ENCODE peak calls at places on chromosomes 1 and 21, in nine cellular contexts. H, V, F, A, B, K, D, U and C are unnamed samples.

GRCh38 chr1:94422115-94422820 is 4.1 kb downstream of the ABCD3 start:
- DNase-seq in H (peak), V (peak), F (no peak), A (no peak), B (no peak), K (no peak), D (no peak), U (no peak), C (no peak)

GRCh38 chr21:36257657-36258056 is 62.3 kb upstream of the MORC3 start:
- DNase-seq in H (no peak), V (no peak), F (no peak), A (no peak), B (no peak), K (no peak), D (no peak), U (no peak), C (no peak)

GRCh38 chr21:29164330-29164942 is 34.0 kb downstream of the MAP3K7CL start:
- DNase-seq in H (peak), V (peak), F (no peak), A (no peak), B (peak), K (peak), D (no peak), U (peak), C (no peak)

GRCh38 chr1:30374400-30375070 is 348.9 kb downstream of the MATN1 start:
- DNase-seq in H (no peak), V (no peak), F (no peak), A (no peak), B (no peak), K (no peak), D (no peak), U (no peak), C (no peak)

GRCh38 chr1:18794066-18794465 is 65.4 kb downstream of the TAS1R2 start:
- DNase-seq in H (no peak), V (no peak), F (no peak), A (no peak), B (no peak), K (no peak), D (no peak), U (no peak), C (no peak)

GRCh38 chr1:167229719-167230385 is 9.2 kb downstream of the POU2F1 start:
- DNase-seq in H (no peak), V (no peak), F (no peak), A (no peak), B (no peak), K (no peak), D (no peak), U (no peak), C (no peak)

GRCh38 chr1:26066857-26067256 is 573 bp downstream of the TRIM63 start:
- DNase-seq in H (no peak), V (no peak), F (no peak), A (peak), B (no peak), K (no peak), D (peak), U (no peak), C (no peak)

GRCh38 chr1:173478099-173478555 is 992 bp downstream of the PRDX6 start:
- DNase-seq in H (peak), V (peak), F (no peak), A (peak), B (no peak), K (peak), D (peak), U (peak), C (peak)

GRCh38 chr1:213374369-213374768 is 323.3 kb downstream of the RPS6KC1 start:
- DNase-seq in H (peak), V (peak), F (peak), A (no peak), B (peak), K (peak), D (peak), U (peak), C (peak)

GRCh38 chr1:85571181-85571540 is 9.4 kb upstream of the CCN1 start:
- DNase-seq in H (peak), V (no peak), F (no peak), A (no peak), B (no peak), K (no peak), D (no peak), U (no peak), C (no peak)

GRCh38 chr1:11394592-11395229 is 84.2 kb upstream of the DISP3 start:
- DNase-seq in H (no peak), V (no peak), F (no peak), A (no peak), B (no peak), K (no peak), D (no peak), U (no peak), C (no peak)
- TF ChIP-seq CTCF in H (no peak), V (no peak), F (no peak), A (no peak), B (no peak), K (no peak), D (no peak), U (no peak), C (no peak)

DNA sequence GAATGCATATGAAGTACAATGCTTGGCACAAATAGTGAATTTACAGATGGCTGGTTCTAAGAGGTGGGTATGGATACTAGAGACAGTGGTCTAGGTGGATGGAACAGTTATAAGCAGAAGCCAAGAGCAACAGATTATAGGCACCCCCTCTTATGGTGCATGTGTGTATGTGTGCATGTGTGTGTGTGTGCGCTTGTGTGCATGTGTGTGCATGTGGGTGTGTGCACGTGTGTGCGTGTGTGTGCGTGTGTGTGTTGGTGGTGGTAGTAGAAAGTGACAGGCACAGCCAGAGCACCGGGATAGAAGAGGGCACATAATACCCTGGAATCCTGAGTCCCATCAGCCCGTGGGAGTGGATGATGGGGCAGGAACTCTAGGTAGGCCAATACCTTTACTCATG is 1.3 kb downstream of the NCMAP start:
- DNase-seq in H (no peak), V (no peak), F (no peak), A (no peak), B (no peak), K (no peak), D (no peak), U (no peak), C (no peak)
- TF ChIP-seq CTCF in H (no peak), V (no peak), F (no peak), A (no peak), B (no peak), K (no peak), D (no peak), U (no peak), C (no peak)

GRCh38 chr1:232598837-232599177 is 31.1 kb downstream of the SIPA1L2 start:
- DNase-seq in H (no peak), V (no peak), F (no peak), A (no peak), B (no peak), K (no peak), D (no peak), U (no peak), C (no peak)

GRCh38 chr1:232598133-232598532 is 31.8 kb downstream of the SIPA1L2 start:
- DNase-seq in H (no peak), V (no peak), F (no peak), A (no peak), B (no peak), K (no peak), D (no peak), U (no peak), C (no peak)

GRCh38 chr1:232600430-232601258 is 29.3 kb downstream of the SIPA1L2 start:
- DNase-seq in H (peak), V (no peak), F (no peak), A (no peak), B (peak), K (no peak), D (no peak), U (no peak), C (no peak)

GRCh38 chr1:232599178-232600041 is 30.5 kb downstream of the SIPA1L2 start:
- DNase-seq in H (no peak), V (no peak), F (no peak), A (no peak), B (peak), K (no peak), D (no peak), U (no peak), C (no peak)

GRCh38 chr1:232602622-232603021 is 27.3 kb downstream of the SIPA1L2 start:
- DNase-seq in H (no peak), V (no peak), F (no peak), A (no peak), B (peak), K (no peak), D (no peak), U (no peak), C (no peak)
- TF ChIP-seq CTCF in H (no peak), V (peak), F (peak), A (no peak), B (peak), K (peak), D (no peak), U (peak), C (no peak)

GRCh38 chr1:206954616-206955342 is 8.5 kb upstream of the PIGR start:
- DNase-seq in H (no peak), V (no peak), F (no peak), A (no peak), B (no peak), K (no peak), D (no peak), U (no peak), C (no peak)

GRCh38 chr1:206953626-206954025 is 7.4 kb upstream of the PIGR start:
- DNase-seq in H (no peak), V (no peak), F (no peak), A (no peak), B (no peak), K (no peak), D (no peak), U (no peak), C (no peak)

GRCh38 chr1:206951318-206952105 is 5.2 kb upstream of the PIGR start:
- DNase-seq in H (no peak), V (no peak), F (no peak), A (no peak), B (no peak), K (no peak), D (no peak), U (no peak), C (no peak)

GRCh38 chr1:206952182-206952581 is 5.9 kb upstream of the PIGR start:
- DNase-seq in H (peak), V (no peak), F (no peak), A (no peak), B (no peak), K (no peak), D (no peak), U (no peak), C (no peak)

GRCh38 chr1:206953126-206953525 is 6.9 kb upstream of the PIGR start:
- DNase-seq in H (no peak), V (no peak), F (no peak), A (no peak), B (no peak), K (no peak), D (no peak), U (no peak), C (no peak)
- TF ChIP-seq CTCF in H (no peak), V (no peak), F (no peak), A (no peak), B (no peak), K (no peak), D (no peak), U (no peak), C (no peak)

GRCh38 chr1:20115479-20115878 is 3.9 kb downstream of the PLA2G2D start:
- DNase-seq in H (no peak), V (no peak), F (no peak), A (no peak), B (no peak), K (no peak), D (no peak), U (no peak), C (no peak)
- TF ChIP-seq CTCF in H (no peak), V (no peak), F (no peak), A (no peak), B (peak), K (no peak), D (no peak), U (peak), C (no peak)

DNA sequence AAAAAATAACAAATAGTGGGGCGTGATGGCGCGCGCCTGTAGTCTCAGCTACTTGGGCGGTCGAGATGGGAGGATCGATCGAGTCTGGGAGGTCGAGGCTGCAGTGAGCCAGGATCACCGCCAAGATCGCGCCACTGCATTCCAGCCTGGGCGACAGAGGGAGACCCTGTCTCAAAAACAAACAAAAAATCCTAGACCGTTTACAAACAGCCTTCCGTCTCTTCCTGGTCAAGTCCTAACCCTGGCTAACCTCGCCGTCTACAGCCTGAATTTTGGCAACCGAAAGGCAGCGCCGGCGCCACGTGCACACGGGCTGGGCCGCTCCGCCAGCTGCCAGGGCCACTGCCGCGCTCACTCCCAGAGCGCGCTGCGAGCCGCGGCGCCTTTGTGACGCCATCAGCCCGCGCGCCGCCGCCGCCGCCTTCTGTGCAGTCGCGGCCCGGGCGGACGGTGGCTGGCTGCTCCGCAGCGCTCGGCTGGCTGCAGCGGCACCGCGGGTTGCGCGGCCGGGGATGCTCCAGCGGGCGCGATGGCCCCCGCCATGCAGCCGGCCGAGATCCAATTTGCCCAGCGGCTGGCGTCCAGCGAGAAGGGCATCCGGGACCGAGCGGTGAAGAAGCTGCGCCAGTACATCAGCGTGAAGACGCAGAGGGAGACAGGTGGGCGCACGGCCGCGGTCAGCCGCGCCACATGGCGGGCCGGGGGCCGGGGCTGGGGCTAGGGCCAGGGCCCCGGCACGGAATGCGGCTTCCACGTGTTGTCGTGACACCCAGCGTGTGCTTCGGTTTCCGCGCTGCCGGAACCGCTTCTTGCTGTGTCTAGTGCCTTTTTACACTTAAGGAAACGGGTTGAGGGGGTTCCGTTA is at the start of the genes HSF2BP and RRP1B:
- DNase-seq in H (peak), V (peak), F (peak), A (peak), B (peak), K (peak), D (peak), U (peak), C (peak)
- TF ChIP-seq CTCF in H (no peak), V (no peak), F (peak), A (no peak), B (no peak), K (no peak), D (no peak), U (no peak), C (no peak)

GRCh38 chr1:115186871-115187270 is 97.6 kb upstream of the TSPAN2 start:
- DNase-seq in H (no peak), V (no peak), F (no peak), A (no peak), B (no peak), K (no peak), D (no peak), U (no peak), C (no peak)
- TF ChIP-seq CTCF in H (no peak), V (no peak), F (no peak), A (no peak), B (no peak), K (no peak), D (no peak), U (no peak), C (no peak)